ENCODE peak calls at places on chromosomes 16 and 17, in nine cellular contexts. E is NCI-H2171; Y is activated CD4-positive, CD25-positive, alpha-beta regulatory T cell; T is GM03348; L is lower lobe of right lung; G is PC-3; C is Peyer's patch; S is mesendoderm; N is OCI-LY7. Q is an unnamed sample.

GRCh38 chr17:42598905-42599304 is 10.3 kb downstream of the RETREG3 start:
- DNase-seq in E (peak), Y (no peak), T (no peak), L (no peak), G (no peak), C (no peak), S (no peak), N (no peak), Q (no peak)

GRCh38 chr17:39972271-39972670 is 8.3 kb upstream of the PSMD3 start:
- DNase-seq in E (no peak), Y (no peak), T (no peak), L (no peak), G (no peak), C (no peak), S (no peak), N (no peak), Q (no peak)

GRCh38 chr17:49388290-49388640 is 26.2 kb upstream of the ZNF652 start:
- DNase-seq in E (no peak), Y (no peak), T (no peak), L (no peak), G (no peak), C (peak), S (no peak), N (peak), Q (no peak)

GRCh38 chr17:35568561-35568960 is 7.9 kb upstream of the SLFN14 start:
- DNase-seq in E (no peak), Y (no peak), T (peak), L (no peak), G (peak), C (peak), S (peak), N (no peak), Q (no peak)

GRCh38 chr17:30309591-30309990 is 17.8 kb upstream of the BLMH start:
- DNase-seq in E (no peak), Y (no peak), T (peak), L (no peak), G (no peak), C (no peak), S (no peak), N (no peak), Q (no peak)

GRCh38 chr16:82629441-82630027 is 2.8 kb downstream of the CDH13 start:
- DNase-seq in E (no peak), Y (no peak), T (peak), L (no peak), G (peak), C (no peak), S (peak), N (no peak), Q (no peak)

GRCh38 chr17:58161566-58161965 is 5.2 kb upstream of the OR4D2 start:
- DNase-seq in E (no peak), Y (no peak), T (no peak), L (no peak), G (no peak), C (no peak), S (no peak), N (no peak), Q (no peak)

GRCh38 chr16:75202069-75202590 is 4.8 kb downstream of the CTRB2 start:
- DNase-seq in E (no peak), Y (no peak), T (no peak), L (peak), G (no peak), C (peak), S (no peak), N (no peak), Q (no peak)

GRCh38 chr16:11329891-11330290 is 15.4 kb upstream of the RMI2 start:
- DNase-seq in E (no peak), Y (no peak), T (no peak), L (no peak), G (no peak), C (no peak), S (no peak), N (peak), Q (no peak)

GRCh38 chr16:86317617-86318021 is 192.7 kb upstream of the FOXF1 start:
- DNase-seq in E (no peak), Y (no peak), T (no peak), L (no peak), G (no peak), C (peak), S (no peak), N (no peak), Q (no peak)

GRCh38 chr17:17063546-17064122 is 21.4 kb downstream of the MPRIP start:
- DNase-seq in E (peak), Y (no peak), T (no peak), L (peak), G (peak), C (peak), S (no peak), N (no peak), Q (peak)

GRCh38 chr17:11954961-11955360 is 42.3 kb downstream of the ZNF18 start:
- DNase-seq in E (no peak), Y (no peak), T (no peak), L (no peak), G (no peak), C (no peak), S (no peak), N (no peak), Q (no peak)

GRCh38 chr16:13957197-13958078 is 37.5 kb downstream of the ERCC4 start:
- DNase-seq in E (peak), Y (no peak), T (peak), L (peak), G (peak), C (peak), S (peak), N (no peak), Q (peak)

GRCh38 chr17:50264263-50265113 is 9.8 kb upstream of the TMEM92 start:
- DNase-seq in E (no peak), Y (no peak), T (peak), L (no peak), G (no peak), C (peak), S (no peak), N (no peak), Q (no peak)

GRCh38 chr16:1296688-1297412 is 12.6 kb upstream of the UBE2I start:
- DNase-seq in E (no peak), Y (no peak), T (no peak), L (no peak), G (peak), C (peak), S (peak), N (peak), Q (peak)

GRCh38 chr17:9646556-9646905 is 1.2 kb downstream of the USP43 start:
- DNase-seq in E (no peak), Y (no peak), T (no peak), L (no peak), G (no peak), C (no peak), S (peak), N (no peak), Q (no peak)

GRCh38 chr16:67247698-67248400 is 568 bp upstream of the FHOD1 start:
- DNase-seq in E (no peak), Y (no peak), T (no peak), L (no peak), G (no peak), C (no peak), S (no peak), N (no peak), Q (no peak)

GRCh38 chr16:10685709-10686108 is 9.0 kb downstream of the TEKT5 start:
- DNase-seq in E (no peak), Y (no peak), T (no peak), L (no peak), G (no peak), C (no peak), S (no peak), N (no peak), Q (no peak)

Q was measured in PC-9.